ENCODE peak calls at places on chromosome 10, in six cellular contexts. One of them, this sample, is unnamed.

GRCh38 chr10:97701438-97702064 is 12.0 kb upstream of the MARVELD1 start:
- DNase-seq in heart left ventricle: no peak
- DNase-seq in body of pancreas: peak; percentile 56
- DNase-seq in neuronal stem cell: peak; percentile 70
- DNase-seq in esophagus muscularis mucosa: no peak
- DNase-seq in A673: peak; percentile 81
- DNase-seq in this sample: peak; percentile 81

GRCh38 chr10:71312840-71313789 is 5.9 kb upstream of the SLC29A3 start:
- DNase-seq in esophagus muscularis mucosa: peak; percentile 95
- DNase-seq in A673: peak; percentile 17
- DNase-seq in body of pancreas: peak; percentile 26
- DNase-seq in neuronal stem cell: no peak
- DNase-seq in heart left ventricle: peak; percentile 57
- DNase-seq in this sample: no peak

GRCh38 chr10:114499630-114500190 is 95.4 kb upstream of the AFAP1L2 start:
- DNase-seq in neuronal stem cell: no peak
- DNase-seq in body of pancreas: no peak
- DNase-seq in heart left ventricle: no peak
- DNase-seq in esophagus muscularis mucosa: no peak
- DNase-seq in A673: no peak
- DNase-seq in this sample: peak; percentile 99

GRCh38 chr10:121580276-121581116 is 17.7 kb downstream of the FGFR2 start:
- DNase-seq in neuronal stem cell: no peak
- DNase-seq in A673: no peak
- DNase-seq in body of pancreas: no peak
- DNase-seq in heart left ventricle: no peak
- DNase-seq in esophagus muscularis mucosa: no peak
- DNase-seq in this sample: no peak

GRCh38 chr10:119306514-119306951 is 99.2 kb downstream of the GRK5 start:
- DNase-seq in A673: no peak
- DNase-seq in body of pancreas: no peak
- DNase-seq in esophagus muscularis mucosa: no peak
- DNase-seq in heart left ventricle: no peak
- DNase-seq in neuronal stem cell: no peak
- DNase-seq in this sample: peak; percentile 56

GRCh38 chr10:34031410-34031809 is 696.9 kb upstream of the NRP1 start:
- DNase-seq in heart left ventricle: peak; percentile 22
- DNase-seq in A673: no peak
- DNase-seq in body of pancreas: no peak
- DNase-seq in neuronal stem cell: no peak
- DNase-seq in esophagus muscularis mucosa: peak; percentile 95
- DNase-seq in this sample: no peak

GRCh38 chr10:35387768-35388167 is 51.5 kb downstream of the CCNY start:
- DNase-seq in esophagus muscularis mucosa: no peak
- DNase-seq in heart left ventricle: no peak
- DNase-seq in A673: no peak
- DNase-seq in body of pancreas: no peak
- DNase-seq in neuronal stem cell: no peak
- DNase-seq in this sample: no peak

GRCh38 chr10:68359189-68359588 is 26.5 kb upstream of the PBLD start:
- DNase-seq in body of pancreas: no peak
- DNase-seq in A673: no peak
- DNase-seq in heart left ventricle: no peak
- DNase-seq in esophagus muscularis mucosa: no peak
- DNase-seq in neuronal stem cell: no peak
- DNase-seq in this sample: no peak

GRCh38 chr10:125102216-125102615 is 58.1 kb downstream of the CTBP2 start:
- DNase-seq in body of pancreas: peak; percentile 14
- DNase-seq in esophagus muscularis mucosa: no peak
- DNase-seq in neuronal stem cell: no peak
- DNase-seq in heart left ventricle: no peak
- DNase-seq in A673: no peak
- DNase-seq in this sample: peak; percentile 74

GRCh38 chr10:95229724-95230627 is 35.9 kb downstream of the ACSM6 start:
- DNase-seq in heart left ventricle: no peak
- DNase-seq in body of pancreas: no peak
- DNase-seq in esophagus muscularis mucosa: peak; percentile 39
- DNase-seq in neuronal stem cell: peak; percentile 23
- DNase-seq in A673: no peak
- DNase-seq in this sample: no peak

GRCh38 chr10:1559311-1559710 is 178.0 kb downstream of the ADARB2 start:
- DNase-seq in esophagus muscularis mucosa: no peak
- DNase-seq in A673: no peak
- DNase-seq in heart left ventricle: no peak
- DNase-seq in neuronal stem cell: no peak
- DNase-seq in body of pancreas: no peak
- DNase-seq in this sample: no peak

GRCh38 chr10:4399571-4399970 is 426.4 kb upstream of the AKR1E2 start:
- DNase-seq in body of pancreas: no peak
- DNase-seq in neuronal stem cell: no peak
- DNase-seq in A673: no peak
- DNase-seq in heart left ventricle: no peak
- DNase-seq in esophagus muscularis mucosa: no peak
- DNase-seq in this sample: no peak

GRCh38 chr10:57624856-57625592 is 642.7 kb downstream of the IPMK start:
- DNase-seq in neuronal stem cell: no peak
- DNase-seq in heart left ventricle: no peak
- DNase-seq in esophagus muscularis mucosa: no peak
- DNase-seq in body of pancreas: no peak
- DNase-seq in A673: no peak
- DNase-seq in this sample: no peak

GRCh38 chr10:1272079-1272478 is 215.9 kb downstream of the WDR37 start:
- DNase-seq in body of pancreas: no peak
- DNase-seq in heart left ventricle: no peak
- DNase-seq in esophagus muscularis mucosa: no peak
- DNase-seq in A673: no peak
- DNase-seq in neuronal stem cell: no peak
- DNase-seq in this sample: no peak

GRCh38 chr10:4848341-4849041 is 22.5 kb downstream of the AKR1E2 start:
- DNase-seq in esophagus muscularis mucosa: peak; percentile 86
- DNase-seq in heart left ventricle: no peak
- DNase-seq in A673: no peak
- DNase-seq in neuronal stem cell: no peak
- DNase-seq in body of pancreas: no peak
- DNase-seq in this sample: no peak

GRCh38 chr10:13348216-13349017 is at the start of gene SEPHS1:
- DNase-seq in A673: peak; percentile 92
- DNase-seq in body of pancreas: peak; percentile 81
- DNase-seq in heart left ventricle: peak; percentile 78
- DNase-seq in neuronal stem cell: peak; percentile 60
- DNase-seq in esophagus muscularis mucosa: no peak
- DNase-seq in this sample: peak; percentile 74

GRCh38 chr10:49606981-49607535 is 3.1 kb upstream of the SLC18A3 start:
- DNase-seq in heart left ventricle: peak; percentile 56
- DNase-seq in neuronal stem cell: peak; percentile 78
- DNase-seq in body of pancreas: peak; percentile 55
- DNase-seq in esophagus muscularis mucosa: no peak
- DNase-seq in A673: peak; percentile 91
- DNase-seq in this sample: peak; percentile 15

GRCh38 chr10:71713135-71714040 is 6.2 kb downstream of the C10orf105 start:
- DNase-seq in neuronal stem cell: no peak
- DNase-seq in esophagus muscularis mucosa: peak; percentile 97
- DNase-seq in body of pancreas: peak; percentile 37
- DNase-seq in A673: no peak
- DNase-seq in heart left ventricle: peak; percentile 88
- DNase-seq in this sample: no peak

GRCh38 chr10:129659881-129660280 is 192.8 kb downstream of the MGMT start:
- DNase-seq in heart left ventricle: no peak
- DNase-seq in A673: peak; percentile 79
- DNase-seq in body of pancreas: no peak
- DNase-seq in esophagus muscularis mucosa: peak; percentile 66
- DNase-seq in neuronal stem cell: no peak
- DNase-seq in this sample: no peak

GRCh38 chr10:97411411-97411810 is 10.3 kb upstream of the RRP12 start:
- DNase-seq in body of pancreas: no peak
- DNase-seq in heart left ventricle: no peak
- DNase-seq in neuronal stem cell: no peak
- DNase-seq in A673: no peak
- DNase-seq in esophagus muscularis mucosa: no peak
- DNase-seq in this sample: no peak

GRCh38 chr10:122387572-122387971 is 13.1 kb downstream of the PLEKHA1 start:
- DNase-seq in A673: no peak
- DNase-seq in neuronal stem cell: no peak
- DNase-seq in esophagus muscularis mucosa: no peak
- DNase-seq in body of pancreas: no peak
- DNase-seq in heart left ventricle: no peak
- DNase-seq in this sample: no peak

GRCh38 chr10:71725998-71726672 is 6.6 kb upstream of the C10orf105 start:
- DNase-seq in body of pancreas: no peak
- DNase-seq in A673: no peak
- DNase-seq in neuronal stem cell: peak; percentile 29
- DNase-seq in esophagus muscularis mucosa: no peak
- DNase-seq in heart left ventricle: no peak
- DNase-seq in this sample: peak; percentile 31

GRCh38 chr10:35172574-35172973 is 45.9 kb downstream of the CREM start:
- DNase-seq in A673: peak; percentile 87
- DNase-seq in esophagus muscularis mucosa: no peak
- DNase-seq in body of pancreas: no peak
- DNase-seq in neuronal stem cell: no peak
- DNase-seq in heart left ventricle: no peak
- DNase-seq in this sample: no peak

GRCh38 chr10:86757110-86757790 is 831 bp downstream of the BMPR1A start:
- DNase-seq in A673: peak; percentile 84
- DNase-seq in esophagus muscularis mucosa: no peak
- DNase-seq in body of pancreas: peak; percentile 44
- DNase-seq in neuronal stem cell: peak; percentile 40
- DNase-seq in heart left ventricle: peak; percentile 48
- DNase-seq in this sample: peak; percentile 65

GRCh38 chr10:96683065-96683464 is 37.2 kb downstream of the PIK3AP1 start:
- DNase-seq in heart left ventricle: no peak
- DNase-seq in A673: no peak
- DNase-seq in esophagus muscularis mucosa: no peak
- DNase-seq in neuronal stem cell: no peak
- DNase-seq in body of pancreas: no peak
- DNase-seq in this sample: no peak

GRCh38 chr10:35056686-35057085 is 33.5 kb downstream of the CUL2 start:
- DNase-seq in A673: no peak
- DNase-seq in neuronal stem cell: no peak
- DNase-seq in heart left ventricle: no peak
- DNase-seq in body of pancreas: no peak
- DNase-seq in esophagus muscularis mucosa: no peak
- DNase-seq in this sample: no peak

GRCh38 chr10:22333167-22333566 is 12.1 kb upstream of the SPAG6 start:
- DNase-seq in neuronal stem cell: peak; percentile 15
- DNase-seq in heart left ventricle: no peak
- DNase-seq in A673: no peak
- DNase-seq in esophagus muscularis mucosa: no peak
- DNase-seq in body of pancreas: no peak
- DNase-seq in this sample: no peak

GRCh38 chr10:73044378-73045285 is 52.0 kb downstream of the P4HA1 start:
- DNase-seq in A673: peak; percentile 44
- DNase-seq in heart left ventricle: no peak
- DNase-seq in body of pancreas: no peak
- DNase-seq in neuronal stem cell: no peak
- DNase-seq in esophagus muscularis mucosa: no peak
- DNase-seq in this sample: no peak

GRCh38 chr10:20494474-20494873 is 402.6 kb downstream of the NEBL start:
- DNase-seq in esophagus muscularis mucosa: no peak
- DNase-seq in A673: no peak
- DNase-seq in heart left ventricle: no peak
- DNase-seq in body of pancreas: no peak
- DNase-seq in neuronal stem cell: no peak
- DNase-seq in this sample: no peak

GRCh38 chr10:81862596-81862995 is 12.4 kb upstream of the NRG3 start:
- DNase-seq in esophagus muscularis mucosa: no peak
- DNase-seq in neuronal stem cell: no peak
- DNase-seq in heart left ventricle: no peak
- DNase-seq in body of pancreas: no peak
- DNase-seq in A673: no peak
- DNase-seq in this sample: no peak
- H3K9me3 ChIP-seq in esophagus muscularis mucosa: no peaks in the 10 kb centered on the region
- H3K9me3 ChIP-seq in neuronal stem cell: no peaks in the 10 kb centered on the region
- H3K9me3 ChIP-seq in heart left ventricle: no peaks in the 10 kb centered on the region
- H3K9me3 ChIP-seq in body of pancreas: no peaks in the 10 kb centered on the region
- H3K9me3 ChIP-seq in A673: peaks cover 13% of the 10 kb centered on the region
- H3K9me3 ChIP-seq in this sample: no peaks in the 10 kb centered on the region

GRCh38 chr10:132517951-132518521 is 19.6 kb upstream of the INPP5A start:
- DNase-seq in neuronal stem cell: no peak
- DNase-seq in esophagus muscularis mucosa: no peak
- DNase-seq in A673: no peak
- DNase-seq in heart left ventricle: peak; percentile 65
- DNase-seq in body of pancreas: peak; percentile 16
- DNase-seq in this sample: no peak
- H3K4me3 ChIP-seq in neuronal stem cell: no peak overlapping the region
- H3K4me3 ChIP-seq in esophagus muscularis mucosa: peak overlapping the region; percentile 43
- H3K4me3 ChIP-seq in A673: no peak overlapping the region
- H3K4me3 ChIP-seq in heart left ventricle: peak overlapping the region; percentile 58
- H3K4me3 ChIP-seq in body of pancreas: no peak overlapping the region
- H3K4me3 ChIP-seq in this sample: no peak overlapping the region

GRCh38 chr10:37937864-37938263 is 38.6 kb downstream of the ZNF25 start:
- DNase-seq in body of pancreas: no peak
- DNase-seq in esophagus muscularis mucosa: no peak
- DNase-seq in neuronal stem cell: no peak
- DNase-seq in A673: no peak
- DNase-seq in heart left ventricle: no peak
- DNase-seq in this sample: no peak
- H3K9me3 ChIP-seq in body of pancreas: no peaks in the 10 kb centered on the region
- H3K9me3 ChIP-seq in esophagus muscularis mucosa: no peaks in the 10 kb centered on the region
- H3K9me3 ChIP-seq in neuronal stem cell: no peaks in the 10 kb centered on the region
- H3K9me3 ChIP-seq in A673: no peaks in the 10 kb centered on the region
- H3K9me3 ChIP-seq in heart left ventricle: no peaks in the 10 kb centered on the region
- H3K9me3 ChIP-seq in this sample: no peaks in the 10 kb centered on the region

GRCh38 chr10:75773139-75773801 is 341.8 kb downstream of the LRMDA start:
- DNase-seq in esophagus muscularis mucosa: no peak
- DNase-seq in heart left ventricle: no peak
- DNase-seq in body of pancreas: peak; percentile 48
- DNase-seq in neuronal stem cell: no peak
- DNase-seq in A673: no peak
- DNase-seq in this sample: no peak
- H3K4me3 ChIP-seq in esophagus muscularis mucosa: no peak overlapping the region
- H3K4me3 ChIP-seq in heart left ventricle: no peak overlapping the region
- H3K4me3 ChIP-seq in body of pancreas: no peak overlapping the region
- H3K4me3 ChIP-seq in neuronal stem cell: no peak overlapping the region
- H3K4me3 ChIP-seq in A673: no peak overlapping the region
- H3K4me3 ChIP-seq in this sample: no peak overlapping the region

DNA sequence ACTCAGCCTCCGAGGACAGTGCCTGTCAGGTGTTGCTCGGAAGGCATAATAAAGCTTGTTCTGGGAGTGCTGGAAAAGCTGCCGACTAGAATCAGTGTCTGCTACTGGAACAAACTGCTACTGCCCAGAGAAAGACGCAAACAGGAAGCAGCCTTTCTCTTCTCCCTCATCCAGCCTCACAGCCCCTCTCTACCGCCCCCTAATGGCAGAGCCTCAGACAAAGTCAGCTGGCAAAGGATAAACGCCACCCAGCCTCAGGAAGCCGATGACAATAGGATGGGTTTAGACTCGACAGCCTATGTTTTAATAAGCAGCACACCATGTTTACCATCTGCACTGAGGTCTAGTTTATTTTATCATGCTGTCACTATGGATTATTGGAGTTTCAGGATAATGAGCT is 169.5 kb upstream of the LYZL1 start:
- DNase-seq in A673: peak; percentile 59
- DNase-seq in neuronal stem cell: no peak
- DNase-seq in body of pancreas: peak; percentile 34
- DNase-seq in esophagus muscularis mucosa: no peak
- DNase-seq in heart left ventricle: peak; percentile 27
- DNase-seq in this sample: peak; percentile 8
- H3K9me3 ChIP-seq in A673: peaks cover 8% of the 10 kb centered on the region
- H3K9me3 ChIP-seq in neuronal stem cell: no peaks in the 10 kb centered on the region
- H3K9me3 ChIP-seq in body of pancreas: no peaks in the 10 kb centered on the region
- H3K9me3 ChIP-seq in esophagus muscularis mucosa: peaks cover 14% of the 10 kb centered on the region
- H3K9me3 ChIP-seq in heart left ventricle: no peaks in the 10 kb centered on the region
- H3K9me3 ChIP-seq in this sample: no peaks in the 10 kb centered on the region